ENCODE peak calls at places on chromosome 1, in eight cellular contexts. Z, N, Y, H, M, L, T and O are unnamed samples.

GRCh38 chr1:39348278-39348677 is 143.2 kb upstream of the BMP8A start:
- DNase-seq in Z (no peak), N (no peak), Y (no peak), H (no peak), M (no peak), L (no peak), T (no peak), O (no peak)

GRCh38 chr1:245129811-245130210 is 25.0 kb upstream of the KIF26B start:
- DNase-seq in Z (no peak), N (no peak), Y (no peak), H (no peak), M (no peak), L (no peak), T (no peak), O (no peak)

GRCh38 chr1:181972256-181972655 is 89.3 kb downstream of the ZNF648 start:
- DNase-seq in Z (no peak), N (no peak), Y (no peak), H (no peak), M (no peak), L (no peak), T (no peak), O (no peak)

GRCh38 chr1:214498030-214498429 is 53.4 kb downstream of the PTPN14 start:
- DNase-seq in Z (no peak), N (no peak), Y (no peak), H (no peak), M (no peak), L (no peak), T (no peak), O (no peak)

GRCh38 chr1:10945988-10946387 is 66.5 kb upstream of the TARDBP start:
- DNase-seq in Z (no peak), N (no peak), Y (no peak), H (no peak), M (no peak), L (no peak), T (no peak), O (peak)

GRCh38 chr1:154342836-154343472 is 17.6 kb downstream of the ATP8B2 start:
- DNase-seq in Z (no peak), N (peak), Y (no peak), H (peak), M (no peak), L (no peak), T (no peak), O (peak)

GRCh38 chr1:172766462-172766861 is 107.6 kb downstream of the FASLG start:
- DNase-seq in Z (no peak), N (no peak), Y (no peak), H (no peak), M (peak), L (no peak), T (no peak), O (no peak)

GRCh38 chr1:23216771-23217420 is 406 bp downstream of the HTR1D start:
- DNase-seq in Z (no peak), N (peak), Y (no peak), H (no peak), M (no peak), L (peak), T (no peak), O (no peak)